ENCODE peak calls at places on chromosomes 6 and 20, in four cellular contexts. G, F, M and I are unnamed samples.

GRCh38 chr20:63966944-63967322 is 2.8 kb downstream of the ZNF512B start:
- DNase-seq in F (no peak), M (no peak), G (no peak), I (no peak)

GRCh38 chr6:10613693-10614092 is 80.7 kb downstream of the C6orf52 start:
- DNase-seq in F (no peak), G (no peak), M (no peak), I (no peak)

GRCh38 chr20:47998736-47999135 is 213.5 kb upstream of the SULF2 start:
- DNase-seq in F (no peak), M (no peak), G (peak; percentile 33), I (no peak)

GRCh38 chr20:49768204-49769124 is 44.2 kb upstream of the SLC9A8 start:
- DNase-seq in F (peak; percentile 79), G (peak; percentile 95), M (peak; percentile 99), I (no peak)

GRCh38 chr6:27296106-27296783 is 15.8 kb downstream of the POM121L2 start:
- DNase-seq in G (peak; percentile 90), M (peak; percentile 55), F (peak; percentile 54), I (no peak)

GRCh38 chr6:106974999-106975698 is 620 bp upstream of the CD24 start:
- DNase-seq in M (peak; percentile 60), G (peak; percentile 68), F (peak; percentile 80), I (peak; percentile 84)

GRCh38 chr20:11905460-11906150 is 12.1 kb upstream of the BTBD3 start:
- DNase-seq in M (no peak), F (peak; percentile 26), G (no peak), I (no peak)

GRCh38 chr6:33320315-33321181 is 3.0 kb upstream of the ZBTB22 start:
- DNase-seq in F (peak; percentile 44), M (peak; percentile 79), G (peak; percentile 41), I (no peak)

GRCh38 chr6:45586216-45587171 is 208.8 kb upstream of the SUPT3H start:
- DNase-seq in F (no peak), G (no peak), M (peak; percentile 79), I (peak; percentile 9)

GRCh38 chr6:16331328-16332174 is 93.2 kb downstream of the GMPR start:
- DNase-seq in M (peak; percentile 75), G (peak; percentile 85), F (peak; percentile 83), I (peak; percentile 63)

GRCh38 chr6:159984268-159984786 is 15.4 kb downstream of the IGF2R start:
- DNase-seq in F (no peak), G (no peak), M (peak; percentile 91), I (no peak)

GRCh38 chr6:7150381-7151064 is 42.8 kb downstream of the RREB1 start:
- DNase-seq in M (no peak), G (peak; percentile 80), F (no peak), I (no peak)

GRCh38 chr20:23391707-23392310 is 29.5 kb downstream of the NAPB start:
- DNase-seq in F (no peak), G (peak; percentile 61), M (no peak), I (peak; percentile 57)

GRCh38 chr20:61940491-61940890 is 125.2 kb downstream of the TAF4 start:
- DNase-seq in F (no peak), G (no peak), M (no peak), I (no peak)

GRCh38 chr20:5776074-5776473 is 25.9 kb downstream of the SHLD1 start:
- DNase-seq in M (no peak), G (no peak), F (no peak), I (no peak)

GRCh38 chr6:16747232-16748027 is 13.8 kb downstream of the ATXN1 start:
- DNase-seq in M (peak; percentile 77), F (peak; percentile 48), G (no peak), I (no peak)

GRCh38 chr20:1369970-1370369 is 22.9 kb downstream of the FKBP1A start:
- DNase-seq in F (no peak), G (no peak), M (no peak), I (no peak)

GRCh38 chr6:149054559-149055194 is 262.8 kb upstream of the TAB2 start:
- DNase-seq in M (no peak), G (no peak), F (no peak), I (no peak)

GRCh38 chr6:141956046-141956761 is 176.5 kb upstream of the GJE1 start:
- DNase-seq in G (no peak), F (peak; percentile 35), M (peak; percentile 5), I (no peak)

GRCh38 chr20:20680991-20681508 is 31.4 kb downstream of the RALGAPA2 start:
- DNase-seq in M (no peak), G (no peak), F (no peak), I (no peak)

GRCh38 chr6:168452685-168453377 is 11.8 kb downstream of the SMOC2 start:
- DNase-seq in F (no peak), G (no peak), M (no peak), I (no peak)

GRCh38 chr6:42942444-42942843 is 13.2 kb downstream of the CNPY3 start:
- DNase-seq in M (no peak), F (no peak), G (no peak), I (no peak)

GRCh38 chr20:38754924-38755323 is 6.7 kb downstream of the ACTR5 start:
- DNase-seq in F (no peak), G (no peak), M (no peak), I (no peak)

DNA sequence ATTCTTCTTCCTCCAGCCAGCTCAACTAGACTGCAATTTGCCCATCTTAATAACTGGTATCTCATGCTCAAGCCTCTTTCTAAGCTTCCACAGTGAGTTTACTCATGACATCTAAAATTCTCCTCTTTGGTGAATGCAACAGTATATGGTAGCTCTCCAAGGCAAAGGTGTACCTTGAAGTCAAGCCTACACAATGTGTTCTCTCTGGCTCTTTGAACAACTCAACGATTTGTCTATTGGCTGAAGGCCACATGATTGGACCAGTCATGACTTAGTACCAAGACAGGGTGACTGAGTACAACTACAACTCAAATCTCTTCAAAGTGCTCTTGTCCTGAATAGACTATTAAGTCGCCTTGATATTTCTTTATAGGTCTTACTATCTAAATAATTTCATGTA is 199.6 kb downstream of the PKHD1 start:
- DNase-seq in M (no peak), G (no peak), F (no peak), I (no peak)
- TF ChIP-seq CTCF in M (no peak), G (no peak), F (no peak), I (no peak)

GRCh38 chr6:138596126-138596525 is 96.8 kb upstream of the NHSL1 start:
- DNase-seq in F (no peak), G (no peak), M (no peak), I (no peak)
- H3K9me2 ChIP-seq in F (no peaks in the 10 kb centered on the region), G (no peaks in the 10 kb centered on the region), M (no peaks in the 10 kb centered on the region), I (no peaks in the 10 kb centered on the region)

GRCh38 chr6:64221776-64222175 is 586.2 kb downstream of the PHF3 start:
- DNase-seq in G (no peak), F (no peak), M (no peak), I (no peak)

GRCh38 chr6:64220776-64221175 is 585.2 kb downstream of the PHF3 start:
- DNase-seq in M (peak; percentile 9), G (no peak), F (no peak), I (no peak)

GRCh38 chr6:64217721-64218603 is 582.4 kb downstream of the PHF3 start:
- DNase-seq in F (no peak), M (peak; percentile 36), G (no peak), I (no peak)
- H3K4me2 ChIP-seq in F (no peak overlapping the region), M (no peak overlapping the region), G (no peak overlapping the region), I (no peak overlapping the region)

DNA sequence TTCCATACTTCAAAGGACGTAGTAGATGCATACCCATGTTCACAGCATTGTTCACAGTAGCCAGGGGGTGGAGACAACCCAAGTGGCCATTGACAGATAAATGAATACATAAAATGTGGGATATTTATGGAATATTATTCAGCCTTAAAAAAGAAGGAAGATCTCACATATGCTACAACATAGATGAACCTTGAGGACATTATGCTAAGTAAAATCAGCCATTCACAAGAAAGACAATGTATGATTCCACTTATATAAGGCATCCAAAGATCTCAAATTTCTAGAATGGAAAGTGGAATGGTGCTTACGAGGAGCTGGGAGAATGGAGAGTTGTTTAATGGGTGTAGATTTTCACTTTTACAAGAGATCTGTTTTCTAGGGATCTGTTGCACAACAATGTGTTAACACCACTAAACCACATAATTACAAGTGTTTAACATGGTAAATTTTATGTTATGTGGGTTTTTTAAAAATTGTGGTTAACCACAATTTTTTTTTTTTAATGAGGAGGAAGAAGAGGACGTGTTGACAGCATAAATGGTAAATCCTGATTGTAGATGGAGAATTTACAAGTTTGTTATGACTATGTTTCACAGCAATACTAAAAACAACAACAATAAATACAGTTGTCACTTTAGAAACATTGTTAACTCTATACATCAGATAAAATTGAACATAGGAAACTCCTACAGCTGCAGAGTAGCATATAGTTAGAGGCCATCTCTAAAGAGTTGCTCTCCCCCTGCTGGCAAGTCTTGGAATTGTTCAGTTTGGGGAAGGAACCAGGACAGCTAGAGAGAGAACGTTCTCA is 41.6 kb downstream of the CCN2 start:
- DNase-seq in G (peak; percentile 92), F (peak; percentile 86), M (peak; percentile 87), I (peak; percentile 79)
- TF ChIP-seq CTCF in G (peak; percentile 92), F (peak; percentile 90), M (peak; percentile 84), I (peak; percentile 94)

DNA sequence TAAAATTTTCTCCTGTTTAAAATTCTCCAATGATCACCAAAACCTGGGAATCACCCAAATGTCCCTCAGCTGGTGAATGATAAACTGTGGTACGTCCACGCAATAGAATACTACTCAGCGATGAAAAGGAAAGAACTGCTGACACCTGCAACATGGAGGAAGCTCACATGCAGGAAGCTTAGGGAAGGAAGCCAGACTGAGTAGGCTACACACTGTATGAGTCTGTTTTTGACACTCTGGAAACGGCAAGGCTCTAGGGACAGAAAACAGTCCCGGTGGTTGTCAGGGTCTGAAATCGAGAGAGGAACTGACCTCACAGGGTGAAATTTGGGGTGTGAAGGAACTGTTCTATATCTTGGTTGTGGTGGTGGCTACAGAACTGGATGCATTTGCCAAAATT is 25.2 kb upstream of the TLDC2 start:
- DNase-seq in M (no peak), F (no peak), G (no peak), I (no peak)
- H3K9me2 ChIP-seq in M (no peaks in the 10 kb centered on the region), F (no peaks in the 10 kb centered on the region), G (no peaks in the 10 kb centered on the region), I (no peaks in the 10 kb centered on the region)